ENCODE peak calls at places on chromosomes 5 and 9, in seven cellular contexts. One of them, this sample, is unnamed.

GRCh38 chr9:108727580-108728056 is 128.2 kb downstream of the ACTL7B start:
- DNase-seq in NCI-H1105 treated with DMSO at 0.1 percent for 48 hours: peak; percentile 19
- DNase-seq in Kasumi-1: peak; percentile 10
- DNase-seq in NCI-H2107: no peak
- DNase-seq in left ventricle myocardium inferior: peak; percentile 57
- DNase-seq in HFFc6: no peak
- DNase-seq in activated CD8-positive, alpha-beta T cell treated with anti-CD3 and anti-CD28 coated beads, Interleukin-2, amount 10 ng/mL, durations not matched to agents 7 days and 5 days: no peak
- DNase-seq in this sample: no peak

GRCh38 chr9:119917175-119917574 is 547.9 kb upstream of the BRINP1 start:
- DNase-seq in Kasumi-1: no peak
- DNase-seq in NCI-H1105 treated with DMSO at 0.1 percent for 48 hours: no peak
- DNase-seq in NCI-H2107: no peak
- DNase-seq in left ventricle myocardium inferior: no peak
- DNase-seq in activated CD8-positive, alpha-beta T cell treated with anti-CD3 and anti-CD28 coated beads, Interleukin-2, amount 10 ng/mL, durations not matched to agents 7 days and 5 days: no peak
- DNase-seq in HFFc6: no peak
- DNase-seq in this sample: no peak

GRCh38 chr5:28143519-28143918 is 1105.1 kb upstream of the CDH9 start:
- DNase-seq in HFFc6: no peak
- DNase-seq in Kasumi-1: no peak
- DNase-seq in NCI-H1105 treated with DMSO at 0.1 percent for 48 hours: no peak
- DNase-seq in left ventricle myocardium inferior: no peak
- DNase-seq in NCI-H2107: no peak
- DNase-seq in activated CD8-positive, alpha-beta T cell treated with anti-CD3 and anti-CD28 coated beads, Interleukin-2, amount 10 ng/mL, durations not matched to agents 7 days and 5 days: no peak
- DNase-seq in this sample: no peak

GRCh38 chr5:40676643-40677333 is 2.9 kb upstream of the PTGER4 start:
- DNase-seq in HFFc6: peak; percentile 62
- DNase-seq in Kasumi-1: no peak
- DNase-seq in NCI-H2107: no peak
- DNase-seq in NCI-H1105 treated with DMSO at 0.1 percent for 48 hours: no peak
- DNase-seq in left ventricle myocardium inferior: peak; percentile 52
- DNase-seq in activated CD8-positive, alpha-beta T cell treated with anti-CD3 and anti-CD28 coated beads, Interleukin-2, amount 10 ng/mL, durations not matched to agents 7 days and 5 days: no peak
- DNase-seq in this sample: peak; percentile 40

GRCh38 chr5:141369994-141370848 is at the start of gene PCDHGB3:
- DNase-seq in HFFc6: peak; percentile 73
- DNase-seq in NCI-H1105 treated with DMSO at 0.1 percent for 48 hours: no peak
- DNase-seq in left ventricle myocardium inferior: peak; percentile 56
- DNase-seq in Kasumi-1: no peak
- DNase-seq in NCI-H2107: no peak
- DNase-seq in activated CD8-positive, alpha-beta T cell treated with anti-CD3 and anti-CD28 coated beads, Interleukin-2, amount 10 ng/mL, durations not matched to agents 7 days and 5 days: peak; percentile 52
- DNase-seq in this sample: no peak

GRCh38 chr9:106583751-106584150 is 279.2 kb upstream of the ZNF462 start:
- DNase-seq in activated CD8-positive, alpha-beta T cell treated with anti-CD3 and anti-CD28 coated beads, Interleukin-2, amount 10 ng/mL, durations not matched to agents 7 days and 5 days: no peak
- DNase-seq in left ventricle myocardium inferior: no peak
- DNase-seq in NCI-H1105 treated with DMSO at 0.1 percent for 48 hours: no peak
- DNase-seq in HFFc6: no peak
- DNase-seq in Kasumi-1: no peak
- DNase-seq in NCI-H2107: no peak
- DNase-seq in this sample: no peak

GRCh38 chr9:133693703-133694529 is 44.2 kb downstream of the SARDH start:
- DNase-seq in NCI-H2107: no peak
- DNase-seq in left ventricle myocardium inferior: peak; percentile 12
- DNase-seq in HFFc6: no peak
- DNase-seq in Kasumi-1: no peak
- DNase-seq in NCI-H1105 treated with DMSO at 0.1 percent for 48 hours: no peak
- DNase-seq in activated CD8-positive, alpha-beta T cell treated with anti-CD3 and anti-CD28 coated beads, Interleukin-2, amount 10 ng/mL, durations not matched to agents 7 days and 5 days: no peak
- DNase-seq in this sample: no peak

GRCh38 chr9:71519098-71519497 is 249.2 kb downstream of the CEMIP2 start:
- DNase-seq in NCI-H2107: no peak
- DNase-seq in activated CD8-positive, alpha-beta T cell treated with anti-CD3 and anti-CD28 coated beads, Interleukin-2, amount 10 ng/mL, durations not matched to agents 7 days and 5 days: no peak
- DNase-seq in NCI-H1105 treated with DMSO at 0.1 percent for 48 hours: no peak
- DNase-seq in Kasumi-1: no peak
- DNase-seq in left ventricle myocardium inferior: no peak
- DNase-seq in HFFc6: no peak
- DNase-seq in this sample: no peak

GRCh38 chr5:55241756-55242155 is 8.3 kb upstream of the CCNO start:
- DNase-seq in NCI-H1105 treated with DMSO at 0.1 percent for 48 hours: peak; percentile 53
- DNase-seq in Kasumi-1: no peak
- DNase-seq in left ventricle myocardium inferior: no peak
- DNase-seq in activated CD8-positive, alpha-beta T cell treated with anti-CD3 and anti-CD28 coated beads, Interleukin-2, amount 10 ng/mL, durations not matched to agents 7 days and 5 days: peak; percentile 14
- DNase-seq in HFFc6: no peak
- DNase-seq in NCI-H2107: no peak
- DNase-seq in this sample: no peak

GRCh38 chr9:35996358-35996970 is 38.5 kb upstream of the OR2S2 start:
- DNase-seq in NCI-H2107: no peak
- DNase-seq in left ventricle myocardium inferior: peak; percentile 22
- DNase-seq in HFFc6: peak; percentile 59
- DNase-seq in activated CD8-positive, alpha-beta T cell treated with anti-CD3 and anti-CD28 coated beads, Interleukin-2, amount 10 ng/mL, durations not matched to agents 7 days and 5 days: no peak
- DNase-seq in NCI-H1105 treated with DMSO at 0.1 percent for 48 hours: no peak
- DNase-seq in Kasumi-1: no peak
- DNase-seq in this sample: peak; percentile 13

GRCh38 chr5:1293997-1294838 is 650 bp downstream of the TERT start:
- DNase-seq in HFFc6: peak; percentile 37
- DNase-seq in NCI-H2107: no peak
- DNase-seq in left ventricle myocardium inferior: no peak
- DNase-seq in NCI-H1105 treated with DMSO at 0.1 percent for 48 hours: no peak
- DNase-seq in Kasumi-1: no peak
- DNase-seq in activated CD8-positive, alpha-beta T cell treated with anti-CD3 and anti-CD28 coated beads, Interleukin-2, amount 10 ng/mL, durations not matched to agents 7 days and 5 days: no peak
- DNase-seq in this sample: no peak

GRCh38 chr5:126508962-126509279 is 85.7 kb downstream of the GRAMD2B start:
- DNase-seq in Kasumi-1: peak; percentile 43
- DNase-seq in left ventricle myocardium inferior: no peak
- DNase-seq in activated CD8-positive, alpha-beta T cell treated with anti-CD3 and anti-CD28 coated beads, Interleukin-2, amount 10 ng/mL, durations not matched to agents 7 days and 5 days: peak; percentile 28
- DNase-seq in HFFc6: no peak
- DNase-seq in NCI-H1105 treated with DMSO at 0.1 percent for 48 hours: no peak
- DNase-seq in NCI-H2107: no peak
- DNase-seq in this sample: no peak

GRCh38 chr5:59496524-59497134 is 396.9 kb downstream of the PDE4D start:
- DNase-seq in HFFc6: peak; percentile 11
- DNase-seq in left ventricle myocardium inferior: no peak
- DNase-seq in activated CD8-positive, alpha-beta T cell treated with anti-CD3 and anti-CD28 coated beads, Interleukin-2, amount 10 ng/mL, durations not matched to agents 7 days and 5 days: peak; percentile 25
- DNase-seq in NCI-H1105 treated with DMSO at 0.1 percent for 48 hours: no peak
- DNase-seq in Kasumi-1: peak; percentile 42
- DNase-seq in NCI-H2107: no peak
- DNase-seq in this sample: no peak

GRCh38 chr5:87327998-87328397 is 60.3 kb downstream of the RASA1 start:
- DNase-seq in HFFc6: no peak
- DNase-seq in NCI-H1105 treated with DMSO at 0.1 percent for 48 hours: no peak
- DNase-seq in left ventricle myocardium inferior: no peak
- DNase-seq in activated CD8-positive, alpha-beta T cell treated with anti-CD3 and anti-CD28 coated beads, Interleukin-2, amount 10 ng/mL, durations not matched to agents 7 days and 5 days: no peak
- DNase-seq in Kasumi-1: no peak
- DNase-seq in NCI-H2107: no peak
- DNase-seq in this sample: no peak

GRCh38 chr5:180197016-180197702 is 11.9 kb downstream of the RASGEF1C start:
- DNase-seq in left ventricle myocardium inferior: no peak
- DNase-seq in NCI-H1105 treated with DMSO at 0.1 percent for 48 hours: no peak
- DNase-seq in activated CD8-positive, alpha-beta T cell treated with anti-CD3 and anti-CD28 coated beads, Interleukin-2, amount 10 ng/mL, durations not matched to agents 7 days and 5 days: no peak
- DNase-seq in Kasumi-1: no peak
- DNase-seq in HFFc6: no peak
- DNase-seq in NCI-H2107: no peak
- DNase-seq in this sample: no peak

GRCh38 chr5:132070460-132071337 is 2.9 kb upstream of the CSF2 start:
- DNase-seq in left ventricle myocardium inferior: no peak
- DNase-seq in activated CD8-positive, alpha-beta T cell treated with anti-CD3 and anti-CD28 coated beads, Interleukin-2, amount 10 ng/mL, durations not matched to agents 7 days and 5 days: no peak
- DNase-seq in HFFc6: peak; percentile 33
- DNase-seq in NCI-H2107: no peak
- DNase-seq in Kasumi-1: no peak
- DNase-seq in NCI-H1105 treated with DMSO at 0.1 percent for 48 hours: no peak
- DNase-seq in this sample: no peak

GRCh38 chr5:135832941-135833340 is 1.5 kb upstream of the SLC25A48 start:
- DNase-seq in NCI-H2107: no peak
- DNase-seq in left ventricle myocardium inferior: no peak
- DNase-seq in activated CD8-positive, alpha-beta T cell treated with anti-CD3 and anti-CD28 coated beads, Interleukin-2, amount 10 ng/mL, durations not matched to agents 7 days and 5 days: no peak
- DNase-seq in Kasumi-1: no peak
- DNase-seq in HFFc6: no peak
- DNase-seq in NCI-H1105 treated with DMSO at 0.1 percent for 48 hours: no peak
- DNase-seq in this sample: no peak

GRCh38 chr5:115571441-115571878 is 26.9 kb upstream of the FEM1C start:
- DNase-seq in Kasumi-1: no peak
- DNase-seq in left ventricle myocardium inferior: no peak
- DNase-seq in NCI-H1105 treated with DMSO at 0.1 percent for 48 hours: no peak
- DNase-seq in activated CD8-positive, alpha-beta T cell treated with anti-CD3 and anti-CD28 coated beads, Interleukin-2, amount 10 ng/mL, durations not matched to agents 7 days and 5 days: no peak
- DNase-seq in NCI-H2107: no peak
- DNase-seq in HFFc6: no peak
- DNase-seq in this sample: no peak

GRCh38 chr5:15948225-15948624 is 231.4 kb downstream of the MARCHF11 start:
- DNase-seq in left ventricle myocardium inferior: no peak
- DNase-seq in NCI-H1105 treated with DMSO at 0.1 percent for 48 hours: no peak
- DNase-seq in activated CD8-positive, alpha-beta T cell treated with anti-CD3 and anti-CD28 coated beads, Interleukin-2, amount 10 ng/mL, durations not matched to agents 7 days and 5 days: no peak
- DNase-seq in NCI-H2107: no peak
- DNase-seq in Kasumi-1: no peak
- DNase-seq in HFFc6: no peak
- DNase-seq in this sample: no peak

GRCh38 chr5:37896159-37896558 is 56.3 kb upstream of the GDNF start:
- DNase-seq in Kasumi-1: no peak
- DNase-seq in NCI-H1105 treated with DMSO at 0.1 percent for 48 hours: no peak
- DNase-seq in HFFc6: no peak
- DNase-seq in left ventricle myocardium inferior: no peak
- DNase-seq in NCI-H2107: no peak
- DNase-seq in activated CD8-positive, alpha-beta T cell treated with anti-CD3 and anti-CD28 coated beads, Interleukin-2, amount 10 ng/mL, durations not matched to agents 7 days and 5 days: no peak
- DNase-seq in this sample: no peak

GRCh38 chr5:133241179-133241728 is 189.4 kb downstream of the HSPA4 start:
- DNase-seq in NCI-H2107: no peak
- DNase-seq in HFFc6: no peak
- DNase-seq in NCI-H1105 treated with DMSO at 0.1 percent for 48 hours: no peak
- DNase-seq in Kasumi-1: peak; percentile 7
- DNase-seq in activated CD8-positive, alpha-beta T cell treated with anti-CD3 and anti-CD28 coated beads, Interleukin-2, amount 10 ng/mL, durations not matched to agents 7 days and 5 days: no peak
- DNase-seq in left ventricle myocardium inferior: no peak
- DNase-seq in this sample: no peak

GRCh38 chr9:99023229-99023628 is 79.5 kb downstream of the COL15A1 start:
- DNase-seq in left ventricle myocardium inferior: no peak
- DNase-seq in NCI-H2107: no peak
- DNase-seq in NCI-H1105 treated with DMSO at 0.1 percent for 48 hours: no peak
- DNase-seq in HFFc6: no peak
- DNase-seq in Kasumi-1: no peak
- DNase-seq in activated CD8-positive, alpha-beta T cell treated with anti-CD3 and anti-CD28 coated beads, Interleukin-2, amount 10 ng/mL, durations not matched to agents 7 days and 5 days: no peak
- DNase-seq in this sample: no peak

GRCh38 chr9:91163773-91164471 is 197.8 kb downstream of the AUH start:
- DNase-seq in NCI-H2107: no peak
- DNase-seq in NCI-H1105 treated with DMSO at 0.1 percent for 48 hours: no peak
- DNase-seq in HFFc6: no peak
- DNase-seq in activated CD8-positive, alpha-beta T cell treated with anti-CD3 and anti-CD28 coated beads, Interleukin-2, amount 10 ng/mL, durations not matched to agents 7 days and 5 days: peak; percentile 61
- DNase-seq in left ventricle myocardium inferior: no peak
- DNase-seq in Kasumi-1: no peak
- DNase-seq in this sample: no peak

GRCh38 chr5:94968507-94969095 is 316.3 kb downstream of the MCTP1 start:
- DNase-seq in HFFc6: peak; percentile 74
- DNase-seq in activated CD8-positive, alpha-beta T cell treated with anti-CD3 and anti-CD28 coated beads, Interleukin-2, amount 10 ng/mL, durations not matched to agents 7 days and 5 days: peak; percentile 52
- DNase-seq in left ventricle myocardium inferior: no peak
- DNase-seq in Kasumi-1: peak; percentile 86
- DNase-seq in NCI-H1105 treated with DMSO at 0.1 percent for 48 hours: peak; percentile 56
- DNase-seq in NCI-H2107: peak; percentile 16
- DNase-seq in this sample: peak; percentile 24

GRCh38 chr5:72790188-72790587 is 26.3 kb upstream of the TNPO1 start:
- DNase-seq in NCI-H1105 treated with DMSO at 0.1 percent for 48 hours: no peak
- DNase-seq in NCI-H2107: no peak
- DNase-seq in left ventricle myocardium inferior: no peak
- DNase-seq in HFFc6: peak; percentile 6
- DNase-seq in Kasumi-1: no peak
- DNase-seq in activated CD8-positive, alpha-beta T cell treated with anti-CD3 and anti-CD28 coated beads, Interleukin-2, amount 10 ng/mL, durations not matched to agents 7 days and 5 days: no peak
- DNase-seq in this sample: peak; percentile 3